ENCODE peak calls at places on chromosomes 2 and 18, in six cellular contexts. Z is spleen, F is upper lobe of left lung, T is breast epithelium, H is heart left ventricle, J is suprapubic skin. K is an unnamed sample.

GRCh38 chr2:26913599-26914285 is 56.7 kb upstream of the MAPRE3 start:
- DNase-seq in Z (no peak), F (no peak), T (no peak), H (no peak), J (no peak), K (no peak)

GRCh38 chr2:234797566-234798250 is 154.1 kb upstream of the SH3BP4 start:
- DNase-seq in Z (no peak), F (no peak), T (no peak), H (no peak), J (no peak), K (no peak)

GRCh38 chr2:173990970-173991819 is 26.0 kb upstream of the SP3 start:
- DNase-seq in Z (no peak), F (no peak), T (peak), H (peak), J (peak), K (no peak)

GRCh38 chr2:240322991-240323390 is 112.5 kb upstream of the GPC1 start:
- DNase-seq in Z (no peak), F (no peak), T (no peak), H (no peak), J (peak), K (no peak)

GRCh38 chr18:22640281-22640842 is 222.6 kb upstream of the CTAGE1 start:
- DNase-seq in Z (no peak), F (no peak), T (no peak), H (no peak), J (no peak), K (no peak)

GRCh38 chr2:233060500-233061006 is 411 bp downstream of the INPP5D start:
- DNase-seq in Z (no peak), F (no peak), T (peak), H (peak), J (peak), K (no peak)

GRCh38 chr2:105754011-105754410 is 9.3 kb downstream of the NCK2 start:
- DNase-seq in Z (no peak), F (no peak), T (no peak), H (no peak), J (peak), K (no peak)

GRCh38 chr2:145190031-145190703 is 670.2 kb upstream of the ZEB2 start:
- DNase-seq in Z (no peak), F (no peak), T (no peak), H (no peak), J (no peak), K (no peak)

GRCh38 chr2:138176862-138177439 is 212.7 kb downstream of the HNMT start:
- DNase-seq in Z (no peak), F (no peak), T (no peak), H (no peak), J (no peak), K (no peak)

DNA sequence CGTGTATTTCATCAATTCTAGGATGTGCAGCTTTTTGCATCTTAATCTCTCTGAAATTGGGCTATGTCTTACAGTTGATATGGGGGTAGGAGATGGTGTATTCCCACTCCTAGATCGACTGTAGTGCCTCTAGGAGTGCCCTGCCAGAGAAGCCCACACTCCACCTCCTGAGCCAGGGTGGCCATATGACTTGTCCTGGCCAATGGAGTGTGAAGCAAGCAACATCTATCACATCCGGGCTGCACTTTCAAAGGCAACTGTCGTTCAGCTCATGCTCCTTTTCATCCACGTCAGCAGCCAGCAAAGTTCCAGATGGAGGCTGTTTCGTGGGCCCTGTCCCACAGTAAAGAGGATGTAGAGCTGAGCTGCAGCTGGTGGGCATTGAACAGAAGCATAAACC is 149.4 kb upstream of the SLC1A4 start:
- DNase-seq in Z (peak), F (no peak), T (no peak), H (no peak), J (no peak), K (peak)
- TF ChIP-seq POLR2A in Z (no peak), F (no peak), T (no peak), H (no peak), J (no peak), K (peak)

GRCh38 chr2:20664071-20664390 is 2.9 kb upstream of the GDF7 start:
- DNase-seq in Z (no peak), F (no peak), T (no peak), H (no peak), J (no peak), K (no peak)

GRCh38 chr2:20663196-20664070 is 3.5 kb upstream of the GDF7 start:
- DNase-seq in Z (peak), F (no peak), T (no peak), H (no peak), J (no peak), K (no peak)

GRCh38 chr2:20665261-20666113 is 1.5 kb upstream of the GDF7 start:
- DNase-seq in Z (no peak), F (peak), T (no peak), H (no peak), J (no peak), K (no peak)

GRCh38 chr2:20666114-20666363 is 905 bp upstream of the GDF7 start:
- DNase-seq in Z (no peak), F (peak), T (no peak), H (no peak), J (no peak), K (no peak)

DNA sequence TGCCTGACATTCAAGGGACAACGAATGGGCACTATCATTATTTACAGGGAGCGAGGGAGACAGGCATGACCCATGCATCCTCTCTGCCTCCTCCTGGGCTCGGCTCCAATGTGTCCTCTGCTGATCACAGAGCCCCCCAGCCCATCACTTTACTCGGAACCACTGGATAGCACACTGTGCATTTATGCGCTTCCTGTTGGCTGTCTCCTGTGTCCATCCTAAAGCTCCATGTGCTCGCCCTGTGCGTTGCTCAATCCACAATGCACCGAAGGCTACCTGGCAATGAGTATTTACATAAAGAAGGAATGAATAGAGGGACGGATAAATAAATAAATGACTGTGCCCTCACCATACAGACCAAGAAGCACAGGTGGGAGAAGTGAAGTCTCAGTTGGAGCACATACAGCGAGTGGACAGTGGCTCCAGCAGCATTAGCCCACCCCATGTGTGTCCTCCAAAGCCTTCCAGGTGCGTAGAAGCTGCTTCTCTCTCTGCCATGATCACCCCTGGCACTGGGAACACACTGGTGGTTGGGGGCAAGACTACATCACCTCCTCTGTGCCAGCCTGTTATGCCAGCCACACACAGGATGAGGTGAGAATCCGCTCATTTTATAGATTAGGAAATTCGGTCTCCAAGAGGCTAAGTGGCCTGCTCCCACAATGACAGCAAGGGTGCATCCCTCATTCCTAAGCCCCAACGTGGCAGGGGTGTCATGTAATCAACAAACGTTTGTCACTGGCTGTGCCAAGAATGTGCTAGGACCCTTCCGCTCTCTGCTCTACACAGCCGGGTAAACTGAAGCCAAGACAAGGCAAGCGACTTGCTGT is 2.3 kb upstream of the GDF7 start:
- DNase-seq in Z (peak), F (no peak), T (no peak), H (no peak), J (no peak), K (no peak)
- TF ChIP-seq POLR2A in Z (no peak), F (no peak), T (no peak), H (no peak), J (no peak), K (no peak)

GRCh38 chr2:121736462-121737336 is at the start of gene NIFK:
- DNase-seq in Z (peak), F (peak), T (peak), H (peak), J (peak), K (peak)
- TF ChIP-seq POLR2A in Z (peak), F (no peak), T (no peak), H (no peak), J (no peak), K (peak)

GRCh38 chr2:215930505-215931233 is 82.7 kb downstream of the MREG start:
- DNase-seq in Z (no peak), F (no peak), T (no peak), H (no peak), J (no peak), K (no peak)

GRCh38 chr2:215929602-215930335 is 83.6 kb downstream of the MREG start:
- DNase-seq in Z (no peak), F (no peak), T (no peak), H (no peak), J (no peak), K (no peak)

GRCh38 chr2:215933141-215933540 is 80.2 kb downstream of the MREG start:
- DNase-seq in Z (no peak), F (no peak), T (no peak), H (no peak), J (no peak), K (no peak)

GRCh38 chr2:215937190-215937589 is 76.2 kb downstream of the MREG start:
- DNase-seq in Z (no peak), F (no peak), T (no peak), H (no peak), J (no peak), K (no peak)

DNA sequence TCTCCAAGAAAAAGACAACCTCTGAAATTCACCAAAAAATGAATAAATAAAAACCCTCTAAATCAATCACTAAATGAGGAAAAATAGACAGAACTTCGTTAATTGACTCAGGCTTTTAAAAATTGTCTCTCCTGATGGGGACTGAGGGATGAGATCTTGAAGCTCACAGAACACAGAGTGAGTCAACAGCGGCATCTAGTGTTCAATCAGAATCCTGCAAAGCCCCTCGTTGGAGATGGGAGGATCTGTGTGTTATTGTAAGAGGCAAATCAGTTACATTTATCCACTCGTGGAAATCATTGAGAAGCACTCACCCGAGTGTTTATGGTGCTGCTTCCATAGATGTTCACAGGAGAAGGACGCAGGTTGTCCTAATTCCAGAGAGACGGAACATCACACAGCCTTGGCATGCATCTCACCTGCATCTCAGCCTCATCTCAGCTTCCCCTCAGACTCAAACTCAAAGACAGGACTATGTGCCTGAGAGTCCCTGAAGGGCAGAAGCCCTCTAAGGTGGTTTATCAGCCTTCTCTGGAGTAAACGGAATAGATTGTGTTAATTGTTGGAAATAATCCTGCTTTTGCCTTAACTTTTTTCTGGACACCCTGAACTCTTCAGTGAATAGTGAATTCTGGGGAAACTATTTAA is 82.0 kb downstream of the MREG start:
- DNase-seq in Z (no peak), F (no peak), T (no peak), H (no peak), J (no peak), K (peak)
- TF ChIP-seq POLR2A in Z (no peak), F (no peak), T (no peak), H (no peak), J (no peak), K (no peak)